ENCODE peak calls at places on chromosomes 6 and 20, in ten cellular contexts. One of them, this sample, is unnamed.

GRCh38 chr6:6218246-6219085 is 102.0 kb downstream of the F13A1 start:
- DNase-seq in AG09309: no peak
- DNase-seq in thoracic aorta: no peak
- DNase-seq in uterus: peak
- DNase-seq in neural crest cell: no peak
- DNase-seq in H9: no peak
- DNase-seq in fibroblast of lung: no peak
- DNase-seq in mesothelial cell of epicardium: no peak
- DNase-seq in AG09319: no peak
- DNase-seq in GM23338: no peak
- DNase-seq in this sample: no peak

GRCh38 chr20:51703446-51704287 is 64.5 kb downstream of the ATP9A start:
- DNase-seq in AG09309: no peak
- DNase-seq in thoracic aorta: no peak
- DNase-seq in uterus: no peak
- DNase-seq in neural crest cell: no peak
- DNase-seq in H9: no peak
- DNase-seq in fibroblast of lung: no peak
- DNase-seq in mesothelial cell of epicardium: no peak
- DNase-seq in AG09319: no peak
- DNase-seq in GM23338: no peak
- DNase-seq in this sample: no peak

GRCh38 chr6:101682937-101683336 is 289.4 kb downstream of the GRIK2 start:
- DNase-seq in AG09309: no peak
- DNase-seq in thoracic aorta: no peak
- DNase-seq in uterus: no peak
- DNase-seq in neural crest cell: no peak
- DNase-seq in H9: no peak
- DNase-seq in fibroblast of lung: no peak
- DNase-seq in mesothelial cell of epicardium: no peak
- DNase-seq in AG09319: no peak
- DNase-seq in GM23338: no peak
- DNase-seq in this sample: no peak

GRCh38 chr6:168083142-168083885 is 4.3 kb upstream of the FRMD1 start:
- DNase-seq in AG09309: no peak
- DNase-seq in thoracic aorta: no peak
- DNase-seq in uterus: no peak
- DNase-seq in neural crest cell: no peak
- DNase-seq in H9: no peak
- DNase-seq in fibroblast of lung: no peak
- DNase-seq in mesothelial cell of epicardium: no peak
- DNase-seq in AG09319: no peak
- DNase-seq in GM23338: no peak
- DNase-seq in this sample: no peak

GRCh38 chr6:66599541-66599940 is 892.5 kb upstream of the EYS start:
- DNase-seq in AG09309: no peak
- DNase-seq in thoracic aorta: no peak
- DNase-seq in uterus: no peak
- DNase-seq in neural crest cell: no peak
- DNase-seq in H9: no peak
- DNase-seq in fibroblast of lung: peak
- DNase-seq in mesothelial cell of epicardium: no peak
- DNase-seq in AG09319: no peak
- DNase-seq in GM23338: no peak
- DNase-seq in this sample: no peak

GRCh38 chr20:1800777-1801176 is 94.4 kb upstream of the SIRPA start:
- DNase-seq in AG09309: no peak
- DNase-seq in thoracic aorta: no peak
- DNase-seq in uterus: no peak
- DNase-seq in neural crest cell: no peak
- DNase-seq in H9: no peak
- DNase-seq in fibroblast of lung: peak
- DNase-seq in mesothelial cell of epicardium: no peak
- DNase-seq in AG09319: no peak
- DNase-seq in GM23338: no peak
- DNase-seq in this sample: no peak

GRCh38 chr6:41411961-41412360 is 76.6 kb downstream of the NCR2 start:
- DNase-seq in AG09309: no peak
- DNase-seq in thoracic aorta: no peak
- DNase-seq in uterus: no peak
- DNase-seq in neural crest cell: no peak
- DNase-seq in H9: no peak
- DNase-seq in fibroblast of lung: no peak
- DNase-seq in mesothelial cell of epicardium: no peak
- DNase-seq in AG09319: no peak
- DNase-seq in GM23338: no peak
- DNase-seq in this sample: no peak

GRCh38 chr20:58884966-58885365 is 32.5 kb downstream of the GNAS start:
- DNase-seq in AG09309: no peak
- DNase-seq in thoracic aorta: no peak
- DNase-seq in uterus: no peak
- DNase-seq in neural crest cell: no peak
- DNase-seq in H9: no peak
- DNase-seq in fibroblast of lung: no peak
- DNase-seq in mesothelial cell of epicardium: no peak
- DNase-seq in AG09319: no peak
- DNase-seq in GM23338: no peak
- DNase-seq in this sample: no peak

GRCh38 chr20:51446656-51447055 is 95.9 kb downstream of the NFATC2 start:
- DNase-seq in AG09309: no peak
- DNase-seq in thoracic aorta: no peak
- DNase-seq in uterus: peak
- DNase-seq in neural crest cell: peak
- DNase-seq in H9: no peak
- DNase-seq in fibroblast of lung: peak
- DNase-seq in mesothelial cell of epicardium: no peak
- DNase-seq in AG09319: peak
- DNase-seq in GM23338: no peak
- DNase-seq in this sample: no peak

GRCh38 chr6:129598244-129599187 is 111.5 kb downstream of the ARHGAP18 start:
- DNase-seq in AG09309: peak
- DNase-seq in thoracic aorta: no peak
- DNase-seq in uterus: no peak
- DNase-seq in neural crest cell: peak
- DNase-seq in H9: no peak
- DNase-seq in fibroblast of lung: peak
- DNase-seq in mesothelial cell of epicardium: no peak
- DNase-seq in AG09319: peak
- DNase-seq in GM23338: peak
- DNase-seq in this sample: no peak

GRCh38 chr6:146670161-146670560 is 71.4 kb downstream of the ADGB start:
- DNase-seq in AG09309: peak
- DNase-seq in thoracic aorta: no peak
- DNase-seq in uterus: no peak
- DNase-seq in neural crest cell: no peak
- DNase-seq in H9: no peak
- DNase-seq in fibroblast of lung: peak
- DNase-seq in mesothelial cell of epicardium: no peak
- DNase-seq in AG09319: no peak
- DNase-seq in GM23338: no peak
- DNase-seq in this sample: no peak

DNA sequence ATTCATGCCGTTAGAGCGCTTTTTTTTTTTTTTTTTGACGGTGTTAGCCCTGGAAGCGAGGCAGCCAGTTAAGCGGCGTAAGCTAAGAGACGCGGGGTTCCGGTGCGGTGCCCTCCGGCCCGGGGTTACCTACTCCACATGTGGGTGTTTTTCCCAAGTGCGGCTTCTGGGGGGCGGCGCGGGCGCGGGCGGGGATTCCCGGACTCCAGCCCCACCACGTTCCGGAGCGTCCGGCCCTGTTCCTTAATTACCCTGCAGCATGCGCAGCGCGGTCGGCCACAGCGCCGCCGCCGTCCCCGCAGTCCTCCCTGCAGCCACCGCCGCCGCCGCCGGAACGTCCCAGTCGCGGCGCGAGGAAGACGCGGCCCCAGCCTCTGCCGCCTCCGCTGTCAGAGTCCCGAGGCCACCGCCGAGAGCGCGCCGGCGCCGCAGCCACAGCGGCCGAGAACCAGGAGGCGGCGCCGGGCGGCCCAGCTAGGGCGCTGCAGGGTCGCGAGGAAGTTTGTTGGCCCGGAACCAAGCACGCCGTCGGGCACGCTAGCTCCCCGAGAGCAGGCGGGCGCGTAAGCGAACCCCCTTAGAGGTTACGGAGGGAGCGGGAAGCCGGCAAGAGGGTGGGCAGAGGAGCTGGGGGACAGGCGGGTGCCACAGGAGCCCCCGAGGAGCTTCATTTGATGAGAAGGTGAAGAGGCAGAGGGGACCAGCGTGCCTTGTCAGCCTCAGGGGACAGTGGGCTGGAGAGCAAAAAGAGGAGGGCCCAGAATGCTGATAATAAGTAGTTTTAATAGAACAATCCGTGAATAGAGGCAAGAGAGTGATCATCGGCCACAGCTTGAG is 937 bp downstream of the COL19A1 start:
- DNase-seq in AG09309: no peak
- DNase-seq in thoracic aorta: no peak
- DNase-seq in uterus: no peak
- DNase-seq in neural crest cell: peak
- DNase-seq in H9: peak
- DNase-seq in fibroblast of lung: peak
- DNase-seq in mesothelial cell of epicardium: peak
- DNase-seq in AG09319: no peak
- DNase-seq in GM23338: peak
- DNase-seq in this sample: peak
- TF ChIP-seq CTCF in AG09309: no peak
- TF ChIP-seq CTCF in thoracic aorta: peak
- TF ChIP-seq CTCF in uterus: no peak
- TF ChIP-seq CTCF in neural crest cell: peak
- TF ChIP-seq CTCF in H9: no peak
- TF ChIP-seq CTCF in fibroblast of lung: peak
- TF ChIP-seq CTCF in mesothelial cell of epicardium: no peak
- TF ChIP-seq CTCF in AG09319: no peak
- TF ChIP-seq CTCF in GM23338: no peak
- TF ChIP-seq CTCF in this sample: no peak

GRCh38 chr20:15842872-15843271 is 730.4 kb downstream of the KIF16B start:
- DNase-seq in AG09309: no peak
- DNase-seq in thoracic aorta: no peak
- DNase-seq in uterus: no peak
- DNase-seq in neural crest cell: no peak
- DNase-seq in H9: no peak
- DNase-seq in fibroblast of lung: no peak
- DNase-seq in mesothelial cell of epicardium: no peak
- DNase-seq in AG09319: no peak
- DNase-seq in GM23338: no peak
- DNase-seq in this sample: no peak
- TF ChIP-seq CTCF in AG09309: no peak
- TF ChIP-seq CTCF in thoracic aorta: no peak
- TF ChIP-seq CTCF in uterus: no peak
- TF ChIP-seq CTCF in neural crest cell: no peak
- TF ChIP-seq CTCF in H9: peak
- TF ChIP-seq CTCF in fibroblast of lung: no peak
- TF ChIP-seq CTCF in mesothelial cell of epicardium: no peak
- TF ChIP-seq CTCF in AG09319: no peak
- TF ChIP-seq CTCF in GM23338: peak
- TF ChIP-seq CTCF in this sample: no peak

DNA sequence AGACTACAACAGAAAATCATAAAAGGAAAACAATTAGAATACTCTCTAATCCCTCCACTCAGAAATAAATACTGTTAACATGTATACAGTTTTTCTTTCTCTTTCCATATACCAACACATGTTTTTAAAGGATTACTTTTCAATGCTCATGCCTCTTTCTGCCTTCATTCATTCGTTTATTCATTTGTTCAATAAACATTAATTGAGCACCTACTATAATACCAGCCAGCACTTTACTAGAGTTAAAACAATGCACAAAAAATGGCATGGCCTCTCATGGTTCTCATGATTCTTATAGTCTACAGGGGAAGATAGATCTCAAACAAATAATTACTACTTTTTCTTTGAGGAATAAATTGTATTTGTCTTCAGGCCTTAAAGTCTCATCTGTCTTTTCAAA is 70.3 kb upstream of the RIPOR2 start:
- DNase-seq in AG09309: no peak
- DNase-seq in thoracic aorta: no peak
- DNase-seq in uterus: no peak
- DNase-seq in neural crest cell: no peak
- DNase-seq in H9: no peak
- DNase-seq in fibroblast of lung: no peak
- DNase-seq in mesothelial cell of epicardium: no peak
- DNase-seq in AG09319: no peak
- DNase-seq in GM23338: no peak
- DNase-seq in this sample: no peak
- TF ChIP-seq CTCF in AG09309: no peak
- TF ChIP-seq CTCF in thoracic aorta: no peak
- TF ChIP-seq CTCF in uterus: no peak
- TF ChIP-seq CTCF in neural crest cell: no peak
- TF ChIP-seq CTCF in H9: no peak
- TF ChIP-seq CTCF in fibroblast of lung: no peak
- TF ChIP-seq CTCF in mesothelial cell of epicardium: no peak
- TF ChIP-seq CTCF in AG09319: no peak
- TF ChIP-seq CTCF in GM23338: no peak
- TF ChIP-seq CTCF in this sample: no peak

GRCh38 chr20:44618318-44618731 is 33.2 kb downstream of the ADA start:
- DNase-seq in AG09309: no peak
- DNase-seq in thoracic aorta: no peak
- DNase-seq in uterus: no peak
- DNase-seq in neural crest cell: no peak
- DNase-seq in H9: no peak
- DNase-seq in fibroblast of lung: no peak
- DNase-seq in mesothelial cell of epicardium: no peak
- DNase-seq in AG09319: no peak
- DNase-seq in GM23338: no peak
- DNase-seq in this sample: no peak

GRCh38 chr20:44614525-44614924 is 32.1 kb downstream of the PKIG start:
- DNase-seq in AG09309: no peak
- DNase-seq in thoracic aorta: no peak
- DNase-seq in uterus: no peak
- DNase-seq in neural crest cell: no peak
- DNase-seq in H9: no peak
- DNase-seq in fibroblast of lung: no peak
- DNase-seq in mesothelial cell of epicardium: no peak
- DNase-seq in AG09319: no peak
- DNase-seq in GM23338: no peak
- DNase-seq in this sample: no peak

GRCh38 chr20:44615169-44615791 is 32.9 kb downstream of the PKIG start:
- DNase-seq in AG09309: no peak
- DNase-seq in thoracic aorta: no peak
- DNase-seq in uterus: no peak
- DNase-seq in neural crest cell: no peak
- DNase-seq in H9: no peak
- DNase-seq in fibroblast of lung: no peak
- DNase-seq in mesothelial cell of epicardium: no peak
- DNase-seq in AG09319: no peak
- DNase-seq in GM23338: peak
- DNase-seq in this sample: no peak

GRCh38 chr20:44615876-44616603 is 33.7 kb downstream of the PKIG start:
- DNase-seq in AG09309: no peak
- DNase-seq in thoracic aorta: no peak
- DNase-seq in uterus: no peak
- DNase-seq in neural crest cell: no peak
- DNase-seq in H9: no peak
- DNase-seq in fibroblast of lung: no peak
- DNase-seq in mesothelial cell of epicardium: no peak
- DNase-seq in AG09319: no peak
- DNase-seq in GM23338: peak
- DNase-seq in this sample: no peak

DNA sequence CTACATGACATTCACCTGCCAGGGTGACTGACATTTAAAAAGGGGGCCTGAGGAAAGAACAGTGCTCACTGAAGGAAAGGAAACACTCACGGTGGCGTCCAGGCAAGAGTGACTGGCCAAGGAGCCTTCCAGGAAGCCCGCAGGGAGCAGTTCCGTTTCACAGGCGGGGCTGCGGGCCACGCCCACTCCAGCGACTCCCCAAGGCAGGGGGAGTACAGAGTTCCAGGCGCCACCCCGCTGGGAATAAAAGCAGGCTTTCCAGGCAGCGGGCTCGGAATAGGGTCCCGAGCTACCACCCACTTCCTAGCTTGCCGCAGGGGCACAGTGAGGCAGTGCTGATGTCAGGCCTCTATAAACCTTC is 34.2 kb downstream of the PKIG start:
- DNase-seq in AG09309: no peak
- DNase-seq in thoracic aorta: no peak
- DNase-seq in uterus: no peak
- DNase-seq in neural crest cell: no peak
- DNase-seq in H9: peak
- DNase-seq in fibroblast of lung: no peak
- DNase-seq in mesothelial cell of epicardium: no peak
- DNase-seq in AG09319: no peak
- DNase-seq in GM23338: peak
- DNase-seq in this sample: no peak
- TF ChIP-seq CTCF in AG09309: no peak
- TF ChIP-seq CTCF in thoracic aorta: no peak
- TF ChIP-seq CTCF in uterus: no peak
- TF ChIP-seq CTCF in neural crest cell: no peak
- TF ChIP-seq CTCF in H9: no peak
- TF ChIP-seq CTCF in fibroblast of lung: no peak
- TF ChIP-seq CTCF in mesothelial cell of epicardium: no peak
- TF ChIP-seq CTCF in AG09319: no peak
- TF ChIP-seq CTCF in GM23338: no peak
- TF ChIP-seq CTCF in this sample: no peak